ENCODE peak calls at places on chromosome X, in five cellular contexts. One of them, this sample, is unnamed.
A peak's percentile ranks its signal among the peaks of the same experiment; 100 is the strongest.

GRCh38 chrX:153968754-153969124 is 2.9 kb downstream of the HCFC1 start:
- DNase-seq in IMR-90: no peak
- DNase-seq in neuronal stem cell: no peak
- DNase-seq in H1: no peak
- DNase-seq in mesenchymal stem cell: no peak
- DNase-seq in this sample: no peak

GRCh38 chrX:106611682-106612402 is at the start of gene RADX:
- DNase-seq in IMR-90: peak; percentile 45
- DNase-seq in neuronal stem cell: peak; percentile 78
- DNase-seq in H1: peak; percentile 75
- DNase-seq in mesenchymal stem cell: peak; percentile 86
- DNase-seq in this sample: peak; percentile 91

GRCh38 chrX:41677661-41678060 is 11.1 kb upstream of the GPR34 start:
- DNase-seq in IMR-90: no peak
- DNase-seq in neuronal stem cell: no peak
- DNase-seq in H1: no peak
- DNase-seq in mesenchymal stem cell: no peak
- DNase-seq in this sample: no peak

GRCh38 chrX:46840946-46841740 is 4.3 kb downstream of the RP2 start:
- DNase-seq in IMR-90: no peak
- DNase-seq in neuronal stem cell: no peak
- DNase-seq in H1: no peak
- DNase-seq in mesenchymal stem cell: no peak
- DNase-seq in this sample: no peak

GRCh38 chrX:38183577-38183976 is 37.1 kb downstream of the SRPX start:
- DNase-seq in IMR-90: peak; percentile 52
- DNase-seq in neuronal stem cell: no peak
- DNase-seq in H1: no peak
- DNase-seq in mesenchymal stem cell: no peak
- DNase-seq in this sample: no peak

GRCh38 chrX:86910602-86911311 is 606.8 kb upstream of the KLHL4 start:
- DNase-seq in IMR-90: no peak
- DNase-seq in neuronal stem cell: no peak
- DNase-seq in H1: no peak
- DNase-seq in mesenchymal stem cell: no peak
- DNase-seq in this sample: no peak

GRCh38 chrX:115378471-115378870 is 89.0 kb downstream of the LUZP4 start:
- DNase-seq in IMR-90: peak; percentile 48
- DNase-seq in neuronal stem cell: no peak
- DNase-seq in H1: no peak
- DNase-seq in mesenchymal stem cell: no peak
- DNase-seq in this sample: no peak

GRCh38 chrX:11953615-11954014 is 184.7 kb upstream of the FRMPD4 start:
- DNase-seq in IMR-90: peak; percentile 86
- DNase-seq in neuronal stem cell: peak; percentile 3
- DNase-seq in H1: no peak
- DNase-seq in mesenchymal stem cell: peak; percentile 92
- DNase-seq in this sample: no peak

GRCh38 chrX:103063191-103063845 is 653 bp downstream of the BEX1 start:
- DNase-seq in IMR-90: peak; percentile 12
- DNase-seq in neuronal stem cell: peak; percentile 59
- DNase-seq in H1: peak; percentile 61
- DNase-seq in mesenchymal stem cell: peak; percentile 13
- DNase-seq in this sample: peak; percentile 53

GRCh38 chrX:6012357-6012756 is 216.3 kb downstream of the NLGN4X start:
- DNase-seq in IMR-90: no peak
- DNase-seq in neuronal stem cell: no peak
- DNase-seq in H1: no peak
- DNase-seq in mesenchymal stem cell: no peak
- DNase-seq in this sample: no peak

GRCh38 chrX:12526296-12526695 is 264.9 kb upstream of the PRPS2 start:
- DNase-seq in IMR-90: no peak
- DNase-seq in neuronal stem cell: no peak
- DNase-seq in H1: no peak
- DNase-seq in mesenchymal stem cell: no peak
- DNase-seq in this sample: no peak

GRCh38 chrX:41351923-41352322 is 18.0 kb downstream of the DDX3X start:
- DNase-seq in IMR-90: peak; percentile 10
- DNase-seq in neuronal stem cell: no peak
- DNase-seq in H1: no peak
- DNase-seq in mesenchymal stem cell: peak; percentile 28
- DNase-seq in this sample: no peak

GRCh38 chrX:46912098-46912672 is at the start of gene JADE3:
- DNase-seq in IMR-90: peak; percentile 56
- DNase-seq in neuronal stem cell: peak; percentile 66
- DNase-seq in H1: peak; percentile 65
- DNase-seq in mesenchymal stem cell: peak; percentile 75
- DNase-seq in this sample: peak; percentile 75

GRCh38 chrX:48919360-48919821 is 567 bp upstream of the PIM2 start:
- DNase-seq in IMR-90: no peak
- DNase-seq in neuronal stem cell: no peak
- DNase-seq in H1: peak; percentile 56
- DNase-seq in mesenchymal stem cell: no peak
- DNase-seq in this sample: no peak

GRCh38 chrX:123060986-123061385 is 123.1 kb upstream of the GRIA3 start:
- DNase-seq in IMR-90: no peak
- DNase-seq in neuronal stem cell: no peak
- DNase-seq in H1: no peak
- DNase-seq in mesenchymal stem cell: no peak
- DNase-seq in this sample: no peak

GRCh38 chrX:150869450-150869849 is 29.0 kb downstream of the CD99L2 start:
- DNase-seq in IMR-90: no peak
- DNase-seq in neuronal stem cell: no peak
- DNase-seq in H1: no peak
- DNase-seq in mesenchymal stem cell: no peak
- DNase-seq in this sample: no peak

GRCh38 chrX:88991583-88992132 is 244.6 kb downstream of the CPXCR1 start:
- DNase-seq in IMR-90: no peak
- DNase-seq in neuronal stem cell: no peak
- DNase-seq in H1: no peak
- DNase-seq in mesenchymal stem cell: no peak
- DNase-seq in this sample: no peak

GRCh38 chrX:9532349-9532748 is 67.5 kb downstream of the TBL1X start:
- DNase-seq in IMR-90: peak; percentile 23
- DNase-seq in neuronal stem cell: no peak
- DNase-seq in H1: no peak
- DNase-seq in mesenchymal stem cell: no peak
- DNase-seq in this sample: no peak

GRCh38 chrX:2498781-2499302 is 1.9 kb downstream of the DHRSX start:
- DNase-seq in IMR-90: peak; percentile 18
- DNase-seq in neuronal stem cell: no peak
- DNase-seq in H1: no peak
- DNase-seq in mesenchymal stem cell: peak; percentile 59
- DNase-seq in this sample: no peak

GRCh38 chrX:18890724-18891560 is 93.0 kb downstream of the PHKA2 start:
- DNase-seq in IMR-90: no peak
- DNase-seq in neuronal stem cell: no peak
- DNase-seq in H1: no peak
- DNase-seq in mesenchymal stem cell: no peak
- DNase-seq in this sample: no peak

GRCh38 chrX:132819885-132820284 is 138.5 kb downstream of the HS6ST2 start:
- DNase-seq in IMR-90: no peak
- DNase-seq in neuronal stem cell: no peak
- DNase-seq in H1: no peak
- DNase-seq in mesenchymal stem cell: no peak
- DNase-seq in this sample: no peak

GRCh38 chrX:107548775-107549174 is 79.5 kb upstream of the PRPS1 start:
- DNase-seq in IMR-90: no peak
- DNase-seq in neuronal stem cell: no peak
- DNase-seq in H1: no peak
- DNase-seq in mesenchymal stem cell: no peak
- DNase-seq in this sample: no peak

GRCh38 chrX:149682031-149682430 is 29.8 kb upstream of the MAGEA11 start:
- DNase-seq in IMR-90: no peak
- DNase-seq in neuronal stem cell: no peak
- DNase-seq in H1: no peak
- DNase-seq in mesenchymal stem cell: no peak
- DNase-seq in this sample: peak; percentile 53

GRCh38 chrX:67720344-67720743 is 176.5 kb downstream of the AR start:
- DNase-seq in IMR-90: no peak
- DNase-seq in neuronal stem cell: no peak
- DNase-seq in H1: no peak
- DNase-seq in mesenchymal stem cell: no peak
- DNase-seq in this sample: no peak

GRCh38 chrX:138481649-138482048 is 229.9 kb downstream of the FGF13 start:
- DNase-seq in IMR-90: no peak
- DNase-seq in neuronal stem cell: no peak
- DNase-seq in H1: no peak
- DNase-seq in mesenchymal stem cell: no peak
- DNase-seq in this sample: no peak

GRCh38 chrX:138487866-138488265 is 223.7 kb downstream of the FGF13 start:
- DNase-seq in IMR-90: no peak
- DNase-seq in neuronal stem cell: no peak
- DNase-seq in H1: no peak
- DNase-seq in mesenchymal stem cell: no peak
- DNase-seq in this sample: no peak

GRCh38 chrX:138484451-138484850 is 227.1 kb downstream of the FGF13 start:
- DNase-seq in IMR-90: no peak
- DNase-seq in neuronal stem cell: no peak
- DNase-seq in H1: no peak
- DNase-seq in mesenchymal stem cell: no peak
- DNase-seq in this sample: no peak

GRCh38 chrX:138485224-138485623 is 226.3 kb downstream of the FGF13 start:
- DNase-seq in IMR-90: no peak
- DNase-seq in neuronal stem cell: no peak
- DNase-seq in H1: no peak
- DNase-seq in mesenchymal stem cell: no peak
- DNase-seq in this sample: no peak

DNA sequence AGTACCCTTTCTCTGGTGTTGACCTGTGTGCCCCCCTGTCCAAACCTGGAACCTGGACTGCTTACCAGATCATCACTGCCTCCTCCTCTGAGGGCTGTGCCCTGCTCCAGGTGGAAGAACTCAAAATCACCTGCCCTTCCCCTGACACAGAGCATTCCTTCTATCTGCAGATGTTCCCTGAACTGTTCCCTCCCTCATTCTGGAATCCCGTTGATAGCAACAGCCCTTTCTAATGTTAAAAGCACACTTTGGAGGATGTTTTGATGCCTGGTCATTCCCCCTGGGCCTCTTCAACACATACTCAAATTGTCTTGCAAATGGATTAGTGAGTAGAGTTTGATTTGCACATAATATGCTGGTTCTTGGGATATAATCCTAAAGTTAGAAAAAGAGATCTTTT is 225.8 kb downstream of the FGF13 start:
- DNase-seq in IMR-90: no peak
- DNase-seq in neuronal stem cell: no peak
- DNase-seq in H1: no peak
- DNase-seq in mesenchymal stem cell: no peak
- DNase-seq in this sample: peak; percentile 58
- H2BK15ac ChIP-seq in IMR-90: no peak overlapping the region
- H2BK15ac ChIP-seq in neuronal stem cell: no peak overlapping the region
- H2BK15ac ChIP-seq in H1: no peak overlapping the region
- H2BK15ac ChIP-seq in mesenchymal stem cell: no peak overlapping the region
- H2BK15ac ChIP-seq in this sample: no peak overlapping the region

GRCh38 chrX:31796624-31797023 is 724.8 kb upstream of the FTHL17 start:
- DNase-seq in IMR-90: no peak
- DNase-seq in neuronal stem cell: no peak
- DNase-seq in H1: no peak
- DNase-seq in mesenchymal stem cell: no peak
- DNase-seq in this sample: no peak
- H4K91ac ChIP-seq in IMR-90: no peak overlapping the region
- H4K91ac ChIP-seq in neuronal stem cell: no peak overlapping the region
- H4K91ac ChIP-seq in H1: no peak overlapping the region
- H4K91ac ChIP-seq in mesenchymal stem cell: no peak overlapping the region
- H4K91ac ChIP-seq in this sample: no peak overlapping the region

GRCh38 chrX:10755477-10756334 is 135.3 kb upstream of the MID1 start:
- DNase-seq in IMR-90: peak; percentile 81
- DNase-seq in neuronal stem cell: peak; percentile 43
- DNase-seq in H1: no peak
- DNase-seq in mesenchymal stem cell: peak; percentile 47
- DNase-seq in this sample: peak; percentile 68

GRCh38 chrX:10754445-10754844 is 134.1 kb upstream of the MID1 start:
- DNase-seq in IMR-90: no peak
- DNase-seq in neuronal stem cell: no peak
- DNase-seq in H1: no peak
- DNase-seq in mesenchymal stem cell: no peak
- DNase-seq in this sample: no peak

GRCh38 chrX:10756365-10756915 is 136.1 kb upstream of the MID1 start:
- DNase-seq in IMR-90: peak; percentile 92
- DNase-seq in neuronal stem cell: no peak
- DNase-seq in H1: no peak
- DNase-seq in mesenchymal stem cell: peak; percentile 82
- DNase-seq in this sample: no peak

GRCh38 chrX:10761447-10761846 is 141.1 kb upstream of the MID1 start:
- DNase-seq in IMR-90: no peak
- DNase-seq in neuronal stem cell: no peak
- DNase-seq in H1: no peak
- DNase-seq in mesenchymal stem cell: no peak
- DNase-seq in this sample: no peak

DNA sequence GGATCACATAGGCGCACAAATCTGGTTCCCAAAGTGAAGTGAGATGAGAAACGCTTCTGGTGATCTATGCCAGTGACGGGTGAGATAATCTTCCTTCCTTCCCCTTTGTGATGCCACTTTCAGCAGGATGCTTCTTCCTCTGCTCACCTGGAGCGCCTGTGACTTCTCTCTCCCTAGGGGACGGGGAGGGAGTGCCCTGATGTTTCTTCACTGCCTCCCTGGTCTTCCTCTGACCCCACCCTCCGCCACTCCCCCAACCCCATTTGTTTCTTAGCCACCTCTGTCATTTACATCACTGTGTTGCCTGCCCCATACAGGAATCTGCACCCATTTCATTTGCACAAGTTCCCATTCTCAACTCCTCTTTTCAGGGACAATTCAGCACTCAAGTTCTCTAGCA is 139.0 kb upstream of the MID1 start:
- DNase-seq in IMR-90: no peak
- DNase-seq in neuronal stem cell: no peak
- DNase-seq in H1: peak; percentile 46
- DNase-seq in mesenchymal stem cell: no peak
- DNase-seq in this sample: peak; percentile 79
- H2BK15ac ChIP-seq in IMR-90: no peak overlapping the region
- H2BK15ac ChIP-seq in neuronal stem cell: no peak overlapping the region
- H2BK15ac ChIP-seq in H1: no peak overlapping the region
- H2BK15ac ChIP-seq in mesenchymal stem cell: no peak overlapping the region
- H2BK15ac ChIP-seq in this sample: no peak overlapping the region

GRCh38 chrX:55489315-55490009 is at the start of gene USP51:
- DNase-seq in IMR-90: peak; percentile 51
- DNase-seq in neuronal stem cell: peak; percentile 42
- DNase-seq in H1: peak; percentile 57
- DNase-seq in mesenchymal stem cell: peak; percentile 70
- DNase-seq in this sample: peak; percentile 77
- H4K91ac ChIP-seq in IMR-90: peak within 1 kb of the TSS; percentile 70
- H4K91ac ChIP-seq in neuronal stem cell: no peak within 1 kb of the TSS
- H4K91ac ChIP-seq in H1: no peak within 1 kb of the TSS
- H4K91ac ChIP-seq in mesenchymal stem cell: peak within 1 kb of the TSS; percentile 50
- H4K91ac ChIP-seq in this sample: no peak within 1 kb of the TSS

DNA sequence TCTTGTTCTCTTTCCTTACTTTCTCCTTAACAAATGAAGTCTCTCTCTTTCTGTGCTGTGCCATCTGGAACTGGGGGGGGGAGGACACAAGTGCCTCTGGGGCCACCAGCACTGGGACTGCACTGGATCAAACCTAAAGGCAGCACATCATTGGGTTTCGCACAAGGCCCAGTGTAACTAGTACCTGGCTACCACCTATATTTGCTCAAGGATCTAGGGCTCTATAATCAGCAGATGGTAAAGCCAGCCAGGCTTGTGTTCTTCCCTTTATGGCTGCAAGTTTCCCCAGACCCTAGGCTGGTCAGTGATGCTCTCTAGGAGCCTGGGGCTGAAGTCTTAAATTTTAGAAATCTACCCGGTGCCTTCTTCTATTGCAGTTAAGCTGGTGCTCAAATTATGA is 40.1 kb downstream of the RTL3 start:
- DNase-seq in IMR-90: no peak
- DNase-seq in neuronal stem cell: no peak
- DNase-seq in H1: no peak
- DNase-seq in mesenchymal stem cell: no peak
- DNase-seq in this sample: no peak
- H2BK15ac ChIP-seq in IMR-90: no peak overlapping the region
- H2BK15ac ChIP-seq in neuronal stem cell: no peak overlapping the region
- H2BK15ac ChIP-seq in H1: no peak overlapping the region
- H2BK15ac ChIP-seq in mesenchymal stem cell: no peak overlapping the region
- H2BK15ac ChIP-seq in this sample: no peak overlapping the region